ENCODE peak calls at places on chromosomes 11 and 22, in eight cellular contexts. P is HFFc6; X is stimulated activated CD4-positive, alpha-beta T cell treated with anti-CD3 and anti-CD28 coated beads, Interleukin-2, amount 100 ng/mL, for 48 hours; O is hypothalamus; L is T-helper 1 cell; V is NCI-H460; A is left ventricle myocardium inferior; B is Right ventricle myocardium superior. G is an unnamed sample.

GRCh38 chr11:16976360-16976759 is 37.9 kb downstream of the PLEKHA7 start:
- DNase-seq in B (no peak), V (no peak), O (no peak), A (no peak), L (no peak), P (no peak), X (no peak), G (no peak)

GRCh38 chr11:130178441-130178971 is 18.9 kb downstream of the ST14 start:
- DNase-seq in O (no peak), V (no peak), A (peak; percentile 38), B (no peak), L (no peak), X (no peak), P (no peak), G (no peak)

GRCh38 chr11:8098361-8098760 is 17.4 kb downstream of the TUB start:
- DNase-seq in L (no peak), O (no peak), X (no peak), B (no peak), A (no peak), P (peak; percentile 71), V (no peak), G (peak; percentile 73)

GRCh38 chr22:46002757-46003270 is 25.9 kb upstream of the WNT7B start:
- DNase-seq in P (peak; percentile 81), B (peak; percentile 48), O (no peak), X (no peak), L (no peak), V (no peak), A (peak; percentile 19), G (no peak)

GRCh38 chr22:23119492-23120414 is 22.0 kb downstream of the RSPH14 start:
- DNase-seq in O (no peak), V (no peak), L (peak; percentile 43), P (no peak), X (peak; percentile 37), B (no peak), A (no peak), G (no peak)

GRCh38 chr11:92540113-92540512 is 315.5 kb downstream of the FAT3 start:
- DNase-seq in A (no peak), O (no peak), L (no peak), X (no peak), B (no peak), V (no peak), P (no peak), G (no peak)

GRCh38 chr11:106152013-106152412 is 74.6 kb downstream of the AASDHPPT start:
- DNase-seq in X (no peak), L (no peak), V (no peak), A (no peak), B (no peak), O (no peak), P (no peak), G (no peak)

GRCh38 chr11:119910056-119910455 is 181.1 kb upstream of the NECTIN1 start:
- DNase-seq in L (no peak), X (no peak), P (no peak), A (no peak), V (no peak), B (no peak), O (peak; percentile 37), G (no peak)

GRCh38 chr11:84498016-84498415 is 1129.1 kb downstream of the DLG2 start:
- DNase-seq in O (no peak), B (no peak), X (no peak), V (no peak), P (no peak), A (no peak), L (no peak), G (peak; percentile 54)

GRCh38 chr11:2885017-2885675 is 429 bp downstream of the CDKN1C start:
- DNase-seq in B (peak; percentile 80), P (no peak), X (no peak), O (peak; percentile 73), L (no peak), V (no peak), A (peak; percentile 63), G (no peak)

GRCh38 chr11:35290876-35291275 is 128.5 kb downstream of the SLC1A2 start:
- DNase-seq in X (no peak), P (no peak), V (no peak), A (no peak), L (no peak), O (no peak), B (no peak), G (no peak)

GRCh38 chr22:39475902-39476301 is 19.1 kb downstream of the MGAT3 start:
- DNase-seq in P (no peak), X (no peak), V (no peak), A (peak; percentile 38), B (no peak), L (no peak), O (no peak), G (no peak)

GRCh38 chr11:60175860-60176275 is 7.0 kb downstream of the MS4A6A start:
- DNase-seq in V (no peak), O (no peak), X (no peak), A (no peak), B (no peak), P (no peak), L (no peak), G (no peak)

GRCh38 chr11:78099671-78100070 is 20.0 kb upstream of the NDUFC2 start:
- DNase-seq in O (no peak), P (no peak), V (no peak), L (no peak), A (no peak), X (no peak), B (no peak), G (no peak)

GRCh38 chr11:43959321-43959995 is 17.0 kb downstream of the C11orf96 start:
- DNase-seq in B (no peak), L (no peak), V (no peak), O (no peak), X (no peak), P (no peak), A (no peak), G (peak; percentile 42)

GRCh38 chr11:46099973-46100335 is 21.3 kb downstream of the PHF21A start:
- DNase-seq in A (no peak), O (no peak), P (no peak), X (no peak), B (no peak), V (no peak), L (no peak), G (no peak)

GRCh38 chr11:23973244-23973643 is 523.6 kb upstream of the LUZP2 start:
- DNase-seq in P (no peak), L (no peak), V (no peak), X (no peak), O (no peak), A (no peak), B (no peak), G (no peak)

GRCh38 chr11:114366331-114367243 is 33.7 kb downstream of the C11orf71 start:
- DNase-seq in B (no peak), O (no peak), A (no peak), P (peak; percentile 85), L (no peak), X (no peak), V (no peak), G (peak; percentile 70)

GRCh38 chr11:36564376-36565032 is 3.3 kb upstream of the RAG1 start:
- DNase-seq in B (no peak), V (peak; percentile 51), P (peak; percentile 60), X (peak; percentile 23), A (no peak), L (no peak), O (peak; percentile 46), G (no peak)

GRCh38 chr11:70202898-70203748 is at the start of gene FADD:
- DNase-seq in A (peak; percentile 89), L (peak; percentile 82), O (peak; percentile 83), B (peak; percentile 93), V (peak; percentile 87), P (peak; percentile 90), X (peak; percentile 87), G (peak; percentile 41)

GRCh38 chr11:60934790-60935605 is 10.7 kb downstream of the TMEM132A start:
- DNase-seq in O (no peak), P (no peak), L (no peak), B (no peak), X (no peak), V (no peak), A (no peak), G (no peak)

G was measured in AG04449.